ENCODE peak calls at places on chromosomes 11 and 22, in nine cellular contexts. One of them, this sample, is unnamed.

GRCh38 chr11:60866911-60867870 is at the start of gene ZP1:
- DNase-seq in mucosa of descending colon: no peak
- DNase-seq in T-helper 1 cell: no peak
- DNase-seq in Peyer's patch: no peak
- DNase-seq in stimulated activated CD8-positive, alpha-beta memory T cell treated with anti-CD3 and anti-CD28 coated beads, Interleukin-15, amount 100 ng/mL, for 24 hours: no peak
- DNase-seq in cardiac fibroblast: peak
- DNase-seq in NCI-H748 treated with DMSO at 0.1 percent for 48 hours: no peak
- DNase-seq in DMS 273 treated with DMSO at 0.1 percent for 48 hours: no peak
- DNase-seq in psoas muscle: no peak
- DNase-seq in this sample: no peak

GRCh38 chr11:76834151-76834550 is 26.6 kb upstream of the ACER3 start:
- DNase-seq in mucosa of descending colon: no peak
- DNase-seq in T-helper 1 cell: no peak
- DNase-seq in Peyer's patch: no peak
- DNase-seq in stimulated activated CD8-positive, alpha-beta memory T cell treated with anti-CD3 and anti-CD28 coated beads, Interleukin-15, amount 100 ng/mL, for 24 hours: no peak
- DNase-seq in cardiac fibroblast: no peak
- DNase-seq in NCI-H748 treated with DMSO at 0.1 percent for 48 hours: no peak
- DNase-seq in DMS 273 treated with DMSO at 0.1 percent for 48 hours: no peak
- DNase-seq in psoas muscle: no peak
- DNase-seq in this sample: no peak

GRCh38 chr11:116953525-116954284 is 116.3 kb upstream of the APOA1 start:
- DNase-seq in mucosa of descending colon: no peak
- DNase-seq in T-helper 1 cell: no peak
- DNase-seq in Peyer's patch: no peak
- DNase-seq in stimulated activated CD8-positive, alpha-beta memory T cell treated with anti-CD3 and anti-CD28 coated beads, Interleukin-15, amount 100 ng/mL, for 24 hours: no peak
- DNase-seq in cardiac fibroblast: no peak
- DNase-seq in NCI-H748 treated with DMSO at 0.1 percent for 48 hours: no peak
- DNase-seq in DMS 273 treated with DMSO at 0.1 percent for 48 hours: no peak
- DNase-seq in psoas muscle: no peak
- DNase-seq in this sample: peak

GRCh38 chr11:75022759-75023396 is 34.1 kb downstream of the NEU3 start:
- DNase-seq in mucosa of descending colon: peak
- DNase-seq in T-helper 1 cell: peak
- DNase-seq in Peyer's patch: peak
- DNase-seq in stimulated activated CD8-positive, alpha-beta memory T cell treated with anti-CD3 and anti-CD28 coated beads, Interleukin-15, amount 100 ng/mL, for 24 hours: peak
- DNase-seq in cardiac fibroblast: peak
- DNase-seq in NCI-H748 treated with DMSO at 0.1 percent for 48 hours: peak
- DNase-seq in DMS 273 treated with DMSO at 0.1 percent for 48 hours: no peak
- DNase-seq in psoas muscle: peak
- DNase-seq in this sample: peak

GRCh38 chr11:2483426-2483825 is 38.6 kb downstream of the KCNQ1 start:
- DNase-seq in mucosa of descending colon: peak
- DNase-seq in T-helper 1 cell: no peak
- DNase-seq in Peyer's patch: no peak
- DNase-seq in stimulated activated CD8-positive, alpha-beta memory T cell treated with anti-CD3 and anti-CD28 coated beads, Interleukin-15, amount 100 ng/mL, for 24 hours: no peak
- DNase-seq in cardiac fibroblast: no peak
- DNase-seq in NCI-H748 treated with DMSO at 0.1 percent for 48 hours: peak
- DNase-seq in DMS 273 treated with DMSO at 0.1 percent for 48 hours: no peak
- DNase-seq in psoas muscle: no peak
- DNase-seq in this sample: no peak

GRCh38 chr22:37519268-37520195 is at the start of gene CARD10:
- DNase-seq in mucosa of descending colon: peak
- DNase-seq in T-helper 1 cell: no peak
- DNase-seq in Peyer's patch: no peak
- DNase-seq in stimulated activated CD8-positive, alpha-beta memory T cell treated with anti-CD3 and anti-CD28 coated beads, Interleukin-15, amount 100 ng/mL, for 24 hours: no peak
- DNase-seq in cardiac fibroblast: no peak
- DNase-seq in NCI-H748 treated with DMSO at 0.1 percent for 48 hours: no peak
- DNase-seq in DMS 273 treated with DMSO at 0.1 percent for 48 hours: no peak
- DNase-seq in psoas muscle: no peak
- DNase-seq in this sample: no peak

GRCh38 chr11:132448334-132448995 is 1078.0 kb downstream of the NTM start:
- DNase-seq in mucosa of descending colon: no peak
- DNase-seq in T-helper 1 cell: no peak
- DNase-seq in Peyer's patch: no peak
- DNase-seq in stimulated activated CD8-positive, alpha-beta memory T cell treated with anti-CD3 and anti-CD28 coated beads, Interleukin-15, amount 100 ng/mL, for 24 hours: no peak
- DNase-seq in cardiac fibroblast: peak
- DNase-seq in NCI-H748 treated with DMSO at 0.1 percent for 48 hours: no peak
- DNase-seq in DMS 273 treated with DMSO at 0.1 percent for 48 hours: no peak
- DNase-seq in psoas muscle: no peak
- DNase-seq in this sample: no peak

GRCh38 chr11:1120532-1121342 is 37.0 kb upstream of the MUC5AC start:
- DNase-seq in mucosa of descending colon: no peak
- DNase-seq in T-helper 1 cell: no peak
- DNase-seq in Peyer's patch: no peak
- DNase-seq in stimulated activated CD8-positive, alpha-beta memory T cell treated with anti-CD3 and anti-CD28 coated beads, Interleukin-15, amount 100 ng/mL, for 24 hours: no peak
- DNase-seq in cardiac fibroblast: no peak
- DNase-seq in NCI-H748 treated with DMSO at 0.1 percent for 48 hours: no peak
- DNase-seq in DMS 273 treated with DMSO at 0.1 percent for 48 hours: no peak
- DNase-seq in psoas muscle: peak
- DNase-seq in this sample: no peak

GRCh38 chr11:11979487-11980117 is 28.8 kb downstream of the DKK3 start:
- DNase-seq in mucosa of descending colon: no peak
- DNase-seq in T-helper 1 cell: no peak
- DNase-seq in Peyer's patch: no peak
- DNase-seq in stimulated activated CD8-positive, alpha-beta memory T cell treated with anti-CD3 and anti-CD28 coated beads, Interleukin-15, amount 100 ng/mL, for 24 hours: no peak
- DNase-seq in cardiac fibroblast: peak
- DNase-seq in NCI-H748 treated with DMSO at 0.1 percent for 48 hours: no peak
- DNase-seq in DMS 273 treated with DMSO at 0.1 percent for 48 hours: no peak
- DNase-seq in psoas muscle: no peak
- DNase-seq in this sample: no peak

GRCh38 chr11:1109101-1109917 is 34.6 kb downstream of the MUC2 start:
- DNase-seq in mucosa of descending colon: no peak
- DNase-seq in T-helper 1 cell: no peak
- DNase-seq in Peyer's patch: no peak
- DNase-seq in stimulated activated CD8-positive, alpha-beta memory T cell treated with anti-CD3 and anti-CD28 coated beads, Interleukin-15, amount 100 ng/mL, for 24 hours: no peak
- DNase-seq in cardiac fibroblast: no peak
- DNase-seq in NCI-H748 treated with DMSO at 0.1 percent for 48 hours: no peak
- DNase-seq in DMS 273 treated with DMSO at 0.1 percent for 48 hours: no peak
- DNase-seq in psoas muscle: peak
- DNase-seq in this sample: no peak

GRCh38 chr11:100972046-100972445 is 157.6 kb downstream of the PGR start:
- DNase-seq in mucosa of descending colon: no peak
- DNase-seq in T-helper 1 cell: no peak
- DNase-seq in Peyer's patch: no peak
- DNase-seq in stimulated activated CD8-positive, alpha-beta memory T cell treated with anti-CD3 and anti-CD28 coated beads, Interleukin-15, amount 100 ng/mL, for 24 hours: no peak
- DNase-seq in cardiac fibroblast: no peak
- DNase-seq in NCI-H748 treated with DMSO at 0.1 percent for 48 hours: no peak
- DNase-seq in DMS 273 treated with DMSO at 0.1 percent for 48 hours: no peak
- DNase-seq in psoas muscle: no peak
- DNase-seq in this sample: no peak

GRCh38 chr11:78659326-78660319 is 85.0 kb upstream of the NARS2 start:
- DNase-seq in mucosa of descending colon: no peak
- DNase-seq in T-helper 1 cell: no peak
- DNase-seq in Peyer's patch: no peak
- DNase-seq in stimulated activated CD8-positive, alpha-beta memory T cell treated with anti-CD3 and anti-CD28 coated beads, Interleukin-15, amount 100 ng/mL, for 24 hours: no peak
- DNase-seq in cardiac fibroblast: no peak
- DNase-seq in NCI-H748 treated with DMSO at 0.1 percent for 48 hours: no peak
- DNase-seq in DMS 273 treated with DMSO at 0.1 percent for 48 hours: no peak
- DNase-seq in psoas muscle: no peak
- DNase-seq in this sample: no peak

GRCh38 chr11:71095294-71095850 is 157.0 kb downstream of the SHANK2 start:
- DNase-seq in mucosa of descending colon: peak
- DNase-seq in T-helper 1 cell: no peak
- DNase-seq in Peyer's patch: no peak
- DNase-seq in stimulated activated CD8-positive, alpha-beta memory T cell treated with anti-CD3 and anti-CD28 coated beads, Interleukin-15, amount 100 ng/mL, for 24 hours: no peak
- DNase-seq in cardiac fibroblast: no peak
- DNase-seq in NCI-H748 treated with DMSO at 0.1 percent for 48 hours: no peak
- DNase-seq in DMS 273 treated with DMSO at 0.1 percent for 48 hours: no peak
- DNase-seq in psoas muscle: no peak
- DNase-seq in this sample: no peak

GRCh38 chr11:47715082-47715669 is at the start of gene AGBL2:
- DNase-seq in mucosa of descending colon: peak
- DNase-seq in T-helper 1 cell: peak
- DNase-seq in Peyer's patch: peak
- DNase-seq in stimulated activated CD8-positive, alpha-beta memory T cell treated with anti-CD3 and anti-CD28 coated beads, Interleukin-15, amount 100 ng/mL, for 24 hours: peak
- DNase-seq in cardiac fibroblast: peak
- DNase-seq in NCI-H748 treated with DMSO at 0.1 percent for 48 hours: peak
- DNase-seq in DMS 273 treated with DMSO at 0.1 percent for 48 hours: peak
- DNase-seq in psoas muscle: peak
- DNase-seq in this sample: peak

GRCh38 chr11:60765355-60765754 is 8.7 kb downstream of the MS4A15 start:
- DNase-seq in mucosa of descending colon: no peak
- DNase-seq in T-helper 1 cell: no peak
- DNase-seq in Peyer's patch: no peak
- DNase-seq in stimulated activated CD8-positive, alpha-beta memory T cell treated with anti-CD3 and anti-CD28 coated beads, Interleukin-15, amount 100 ng/mL, for 24 hours: no peak
- DNase-seq in cardiac fibroblast: no peak
- DNase-seq in NCI-H748 treated with DMSO at 0.1 percent for 48 hours: no peak
- DNase-seq in DMS 273 treated with DMSO at 0.1 percent for 48 hours: no peak
- DNase-seq in psoas muscle: no peak
- DNase-seq in this sample: no peak

GRCh38 chr11:118916842-118917388 is 8.8 kb downstream of the BCL9L start:
- DNase-seq in mucosa of descending colon: peak
- DNase-seq in T-helper 1 cell: no peak
- DNase-seq in Peyer's patch: no peak
- DNase-seq in stimulated activated CD8-positive, alpha-beta memory T cell treated with anti-CD3 and anti-CD28 coated beads, Interleukin-15, amount 100 ng/mL, for 24 hours: no peak
- DNase-seq in cardiac fibroblast: peak
- DNase-seq in NCI-H748 treated with DMSO at 0.1 percent for 48 hours: no peak
- DNase-seq in DMS 273 treated with DMSO at 0.1 percent for 48 hours: no peak
- DNase-seq in psoas muscle: peak
- DNase-seq in this sample: no peak

GRCh38 chr11:34916810-34917780 is 677 bp downstream of the PDHX start:
- DNase-seq in mucosa of descending colon: no peak
- DNase-seq in T-helper 1 cell: no peak
- DNase-seq in Peyer's patch: no peak
- DNase-seq in stimulated activated CD8-positive, alpha-beta memory T cell treated with anti-CD3 and anti-CD28 coated beads, Interleukin-15, amount 100 ng/mL, for 24 hours: no peak
- DNase-seq in cardiac fibroblast: peak
- DNase-seq in NCI-H748 treated with DMSO at 0.1 percent for 48 hours: peak
- DNase-seq in DMS 273 treated with DMSO at 0.1 percent for 48 hours: no peak
- DNase-seq in psoas muscle: no peak
- DNase-seq in this sample: no peak

GRCh38 chr22:44003016-44003775 is 20.9 kb upstream of the PARVB start:
- DNase-seq in mucosa of descending colon: no peak
- DNase-seq in T-helper 1 cell: no peak
- DNase-seq in Peyer's patch: no peak
- DNase-seq in stimulated activated CD8-positive, alpha-beta memory T cell treated with anti-CD3 and anti-CD28 coated beads, Interleukin-15, amount 100 ng/mL, for 24 hours: no peak
- DNase-seq in cardiac fibroblast: no peak
- DNase-seq in NCI-H748 treated with DMSO at 0.1 percent for 48 hours: no peak
- DNase-seq in DMS 273 treated with DMSO at 0.1 percent for 48 hours: no peak
- DNase-seq in psoas muscle: no peak
- DNase-seq in this sample: no peak

GRCh38 chr11:126363706-126364245 is 8.3 kb downstream of the ST3GAL4 start:
- DNase-seq in mucosa of descending colon: no peak
- DNase-seq in T-helper 1 cell: no peak
- DNase-seq in Peyer's patch: no peak
- DNase-seq in stimulated activated CD8-positive, alpha-beta memory T cell treated with anti-CD3 and anti-CD28 coated beads, Interleukin-15, amount 100 ng/mL, for 24 hours: no peak
- DNase-seq in cardiac fibroblast: no peak
- DNase-seq in NCI-H748 treated with DMSO at 0.1 percent for 48 hours: no peak
- DNase-seq in DMS 273 treated with DMSO at 0.1 percent for 48 hours: no peak
- DNase-seq in psoas muscle: no peak
- DNase-seq in this sample: no peak

GRCh38 chr11:22830082-22830414 is 447 bp upstream of the SVIP start:
- DNase-seq in mucosa of descending colon: no peak
- DNase-seq in T-helper 1 cell: no peak
- DNase-seq in Peyer's patch: no peak
- DNase-seq in stimulated activated CD8-positive, alpha-beta memory T cell treated with anti-CD3 and anti-CD28 coated beads, Interleukin-15, amount 100 ng/mL, for 24 hours: no peak
- DNase-seq in cardiac fibroblast: no peak
- DNase-seq in NCI-H748 treated with DMSO at 0.1 percent for 48 hours: no peak
- DNase-seq in DMS 273 treated with DMSO at 0.1 percent for 48 hours: no peak
- DNase-seq in psoas muscle: no peak
- DNase-seq in this sample: no peak

GRCh38 chr11:68447015-68447801 is 13.3 kb upstream of the PPP6R3 start:
- DNase-seq in mucosa of descending colon: peak
- DNase-seq in T-helper 1 cell: peak
- DNase-seq in Peyer's patch: peak
- DNase-seq in stimulated activated CD8-positive, alpha-beta memory T cell treated with anti-CD3 and anti-CD28 coated beads, Interleukin-15, amount 100 ng/mL, for 24 hours: peak
- DNase-seq in cardiac fibroblast: peak
- DNase-seq in NCI-H748 treated with DMSO at 0.1 percent for 48 hours: peak
- DNase-seq in DMS 273 treated with DMSO at 0.1 percent for 48 hours: no peak
- DNase-seq in psoas muscle: peak
- DNase-seq in this sample: peak

GRCh38 chr11:76369406-76369805 is 11.5 kb downstream of the THAP12 start:
- DNase-seq in mucosa of descending colon: no peak
- DNase-seq in T-helper 1 cell: no peak
- DNase-seq in Peyer's patch: no peak
- DNase-seq in stimulated activated CD8-positive, alpha-beta memory T cell treated with anti-CD3 and anti-CD28 coated beads, Interleukin-15, amount 100 ng/mL, for 24 hours: no peak
- DNase-seq in cardiac fibroblast: no peak
- DNase-seq in NCI-H748 treated with DMSO at 0.1 percent for 48 hours: no peak
- DNase-seq in DMS 273 treated with DMSO at 0.1 percent for 48 hours: no peak
- DNase-seq in psoas muscle: no peak
- DNase-seq in this sample: no peak

GRCh38 chr11:64850979-64851567 is 6.6 kb upstream of the CDC42BPG start:
- DNase-seq in mucosa of descending colon: peak
- DNase-seq in T-helper 1 cell: peak
- DNase-seq in Peyer's patch: peak
- DNase-seq in stimulated activated CD8-positive, alpha-beta memory T cell treated with anti-CD3 and anti-CD28 coated beads, Interleukin-15, amount 100 ng/mL, for 24 hours: no peak
- DNase-seq in cardiac fibroblast: no peak
- DNase-seq in NCI-H748 treated with DMSO at 0.1 percent for 48 hours: no peak
- DNase-seq in DMS 273 treated with DMSO at 0.1 percent for 48 hours: no peak
- DNase-seq in psoas muscle: no peak
- DNase-seq in this sample: peak

GRCh38 chr22:32991353-32992115 is 66.6 kb downstream of the SYN3 start:
- DNase-seq in mucosa of descending colon: no peak
- DNase-seq in T-helper 1 cell: no peak
- DNase-seq in Peyer's patch: no peak
- DNase-seq in stimulated activated CD8-positive, alpha-beta memory T cell treated with anti-CD3 and anti-CD28 coated beads, Interleukin-15, amount 100 ng/mL, for 24 hours: no peak
- DNase-seq in cardiac fibroblast: peak
- DNase-seq in NCI-H748 treated with DMSO at 0.1 percent for 48 hours: no peak
- DNase-seq in DMS 273 treated with DMSO at 0.1 percent for 48 hours: peak
- DNase-seq in psoas muscle: peak
- DNase-seq in this sample: no peak

GRCh38 chr22:19429950-19430889 is 1.3 kb downstream of the HIRA start:
- DNase-seq in mucosa of descending colon: no peak
- DNase-seq in T-helper 1 cell: no peak
- DNase-seq in Peyer's patch: peak
- DNase-seq in stimulated activated CD8-positive, alpha-beta memory T cell treated with anti-CD3 and anti-CD28 coated beads, Interleukin-15, amount 100 ng/mL, for 24 hours: no peak
- DNase-seq in cardiac fibroblast: peak
- DNase-seq in NCI-H748 treated with DMSO at 0.1 percent for 48 hours: no peak
- DNase-seq in DMS 273 treated with DMSO at 0.1 percent for 48 hours: no peak
- DNase-seq in psoas muscle: peak
- DNase-seq in this sample: peak